ENCODE peak calls at places on chromosomes 13 and 19, in seven cellular contexts. K is Peyer's patch; D is colonic mucosa; X is CD8-positive, alpha-beta T cell; S is esophagus squamous epithelium; V is CD4-positive, alpha-beta memory T cell; N is transverse colon. H is an unnamed sample.

GRCh38 chr13:37023871-37024270 is 23.3 kb downstream of the EXOSC8 start:
- DNase-seq in N (no peak), X (no peak), K (no peak), S (no peak), V (no peak), D (no peak), H (no peak)

GRCh38 chr19:47433121-47433520 is 13.8 kb upstream of the MEIS3 start:
- DNase-seq in V (no peak), K (no peak), N (no peak), D (no peak), X (no peak), S (no peak), H (no peak)

GRCh38 chr19:19657397-19657783 is 6.1 kb downstream of the ATP13A1 start:
- DNase-seq in D (no peak), S (no peak), K (no peak), X (no peak), V (no peak), N (no peak), H (no peak)

GRCh38 chr19:30712428-30713151 is 340.4 kb downstream of the ZNF536 start:
- DNase-seq in D (no peak), S (no peak), N (no peak), K (no peak), V (no peak), X (no peak), H (no peak)

GRCh38 chr13:79995334-79995733 is 345.6 kb downstream of the SPRY2 start:
- DNase-seq in X (no peak), S (no peak), D (no peak), K (no peak), V (no peak), N (no peak), H (no peak)

GRCh38 chr13:51924756-51925544 is 63.2 kb downstream of the CCDC70 start:
- DNase-seq in K (no peak), X (no peak), V (no peak), N (no peak), S (no peak), D (no peak), H (no peak)

GRCh38 chr19:28794301-28794700 is 418.6 kb downstream of the UQCRFS1 start:
- DNase-seq in X (no peak), D (no peak), N (no peak), K (no peak), S (no peak), V (no peak), H (no peak)

GRCh38 chr13:33025220-33025744 is 9.1 kb downstream of the KL start:
- DNase-seq in X (no peak), N (no peak), D (no peak), S (no peak), K (no peak), V (no peak), H (no peak)

GRCh38 chr19:49591731-49592485 is 926 bp downstream of the PRR12 start:
- DNase-seq in K (peak), X (peak), N (peak), S (no peak), V (peak), D (peak), H (no peak)

GRCh38 chr13:110874508-110874960 is 40.3 kb downstream of the ANKRD10 start:
- DNase-seq in D (peak), X (no peak), V (no peak), N (peak), S (no peak), K (peak), H (no peak)

GRCh38 chr19:28492616-28493015 is 720.3 kb downstream of the UQCRFS1 start:
- DNase-seq in V (no peak), N (no peak), K (no peak), X (no peak), D (no peak), S (no peak), H (no peak)

GRCh38 chr13:35471466-35472307 is 4.8 kb downstream of the MAB21L1 start:
- DNase-seq in D (no peak), N (no peak), S (no peak), K (no peak), V (no peak), X (no peak), H (no peak)

GRCh38 chr19:16161848-16162247 is 11.5 kb downstream of the CIB3 start:
- DNase-seq in D (no peak), X (no peak), V (no peak), N (no peak), K (no peak), S (no peak), H (no peak)

GRCh38 chr13:26220575-26220974 is 1.5 kb downstream of the RNF6 start:
- DNase-seq in V (no peak), X (no peak), D (no peak), K (no peak), N (no peak), S (no peak), H (no peak)

GRCh38 chr13:48043789-48044503 is 6.4 kb downstream of the NUDT15 start:
- DNase-seq in N (no peak), X (no peak), V (no peak), S (no peak), D (no peak), K (no peak), H (no peak)

GRCh38 chr13:98118865-98119264 is 24.0 kb upstream of the FARP1 start:
- DNase-seq in N (no peak), D (no peak), S (no peak), X (no peak), V (no peak), K (no peak), H (no peak)

GRCh38 chr13:25116044-25116443 is 20.1 kb downstream of the PABPC3 start:
- DNase-seq in D (no peak), V (no peak), X (no peak), N (no peak), S (no peak), K (no peak), H (no peak)

GRCh38 chr19:47221890-47222289 is 9.1 kb downstream of the BBC3 start:
- DNase-seq in X (no peak), V (no peak), S (no peak), N (no peak), D (no peak), K (no peak), H (no peak)

GRCh38 chr19:16259385-16260159 is 61.9 kb downstream of the AP1M1 start:
- DNase-seq in D (no peak), V (no peak), X (no peak), K (peak), N (peak), S (peak), H (no peak)

GRCh38 chr19:42465827-42466280 is 23.1 kb upstream of the CXCL17 start:
- DNase-seq in S (no peak), D (no peak), K (peak), V (no peak), X (no peak), N (no peak), H (no peak)

GRCh38 chr13:51552027-51552426 is 32.2 kb upstream of the WDFY2 start:
- DNase-seq in X (no peak), S (no peak), V (no peak), N (no peak), D (no peak), K (no peak), H (no peak)

GRCh38 chr19:54352546-54352945 is 12.2 kb downstream of the LAIR1 start:
- DNase-seq in K (no peak), N (no peak), S (no peak), D (no peak), X (no peak), V (no peak), H (no peak)

GRCh38 chr13:113059891-113060290 is 45.7 kb upstream of the F7 start:
- DNase-seq in N (no peak), K (no peak), V (no peak), X (no peak), S (no peak), D (no peak), H (no peak)

DNA sequence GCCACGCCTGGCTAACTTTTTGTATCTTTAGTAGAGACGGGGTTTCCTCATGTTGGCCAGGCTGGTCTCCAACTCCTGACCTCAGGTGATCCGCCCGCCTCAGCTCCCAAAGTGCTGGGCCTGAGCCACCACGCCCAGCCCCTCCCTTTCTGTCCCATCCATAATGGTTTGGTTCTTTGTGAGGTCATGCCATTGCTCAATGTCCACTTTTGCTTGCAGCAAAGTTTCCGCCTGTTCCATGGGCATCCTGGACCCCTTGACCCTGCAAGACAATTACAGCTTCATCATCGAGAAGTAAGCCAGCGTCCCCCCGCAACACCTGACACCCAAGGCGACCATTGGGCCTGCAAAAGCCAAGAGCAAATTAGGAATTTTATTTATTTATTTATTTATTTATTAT is 16.6 kb downstream of the PRR22 start:
- DNase-seq in V (no peak), S (no peak), X (no peak), N (no peak), K (no peak), D (no peak), H (no peak)
- H3K27ac ChIP-seq in V (no peak), S (no peak), X (no peak), N (no peak), K (no peak), D (no peak), H (no peak)

DNA sequence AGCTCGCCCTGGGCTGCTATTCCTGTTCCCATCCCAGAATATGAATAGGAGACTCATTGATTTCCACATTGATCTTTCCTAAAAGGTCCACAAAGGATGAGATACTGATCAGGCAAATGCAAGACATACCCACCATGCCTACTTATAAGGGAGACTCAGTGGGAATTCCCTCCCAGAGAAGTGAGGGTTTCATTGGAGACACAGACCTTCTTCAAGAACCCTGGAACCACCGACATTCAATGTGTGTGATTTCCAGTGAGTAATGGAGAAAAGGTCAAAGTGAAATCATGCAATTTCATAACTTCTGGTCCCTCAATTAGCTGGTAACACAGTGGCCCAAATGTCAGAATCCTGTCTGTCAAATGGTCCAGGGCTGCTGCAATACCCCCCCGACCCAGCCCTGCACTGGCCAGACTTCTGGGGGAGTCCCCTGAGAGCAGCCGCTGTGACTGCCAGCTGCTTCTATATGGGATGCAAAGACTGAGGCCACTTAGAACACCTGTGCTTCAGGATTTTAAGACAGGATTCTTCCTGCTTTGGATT is 4.6 kb upstream of the METTL21C start:
- DNase-seq in S (no peak), V (no peak), K (no peak), X (no peak), N (no peak), D (no peak), H (no peak)
- H3K27ac ChIP-seq in S (no peak), V (no peak), K (no peak), X (no peak), N (no peak), D (no peak), H (no peak)

GRCh38 chr13:114328034-114328433 is 13.7 kb downstream of the CHAMP1 start:
- DNase-seq in X (no peak), D (no peak), N (no peak), S (no peak), V (no peak), K (no peak), H (no peak)

GRCh38 chr13:114324334-114324733 is 10.0 kb downstream of the CHAMP1 start:
- DNase-seq in K (no peak), N (no peak), D (no peak), S (no peak), X (no peak), V (no peak), H (no peak)

GRCh38 chr13:114325729-114326128 is 11.4 kb downstream of the CHAMP1 start:
- DNase-seq in S (no peak), K (no peak), V (no peak), N (no peak), X (no peak), D (no peak), H (no peak)

GRCh38 chr13:114323349-114323748 is 9.0 kb downstream of the CHAMP1 start:
- DNase-seq in S (no peak), K (no peak), N (no peak), X (no peak), D (no peak), V (no peak), H (no peak)

GRCh38 chr13:114328595-114328994 is 14.3 kb downstream of the CHAMP1 start:
- DNase-seq in D (no peak), X (no peak), S (no peak), K (no peak), V (no peak), N (no peak), H (no peak)
- H3K27ac ChIP-seq in D (no peak), X (no peak), S (no peak), K (peak), V (no peak), N (no peak), H (no peak)

DNA sequence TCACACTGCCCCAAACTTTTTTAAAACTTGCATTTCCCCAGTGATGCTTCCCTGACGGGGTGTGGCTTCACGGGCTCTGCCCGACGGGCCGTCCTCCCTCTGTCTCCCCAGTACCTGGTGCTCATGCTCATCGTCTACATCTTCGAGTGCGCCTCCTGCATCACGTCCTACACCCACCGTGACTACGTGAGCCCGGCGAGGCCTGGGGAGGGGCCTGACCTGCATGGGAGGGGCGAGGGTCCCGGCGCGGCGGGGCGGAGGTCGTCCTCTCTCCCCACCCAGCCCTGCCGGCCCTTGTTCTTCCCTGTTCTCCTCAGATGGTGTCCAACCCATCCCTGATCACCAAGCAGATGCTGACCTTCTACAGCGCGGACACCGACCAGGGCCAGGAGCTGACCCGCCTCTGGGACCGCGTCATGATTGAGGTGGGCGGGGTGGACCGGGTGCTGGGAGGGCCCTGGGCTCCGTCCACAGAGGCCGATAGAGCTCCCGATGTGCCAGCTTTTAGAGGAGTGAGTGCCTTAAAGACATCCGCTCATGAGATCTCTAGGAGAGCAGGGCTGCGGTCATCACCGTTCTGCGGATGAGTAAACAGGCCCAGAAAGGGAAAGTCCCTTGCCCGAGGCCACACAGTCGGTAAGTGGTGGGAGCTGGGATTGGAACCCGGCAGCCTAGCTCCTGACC is 6.9 kb downstream of the UPK1A start:
- DNase-seq in D (no peak), V (peak), N (peak), S (no peak), K (peak), X (peak), H (no peak)
- H3K27ac ChIP-seq in D (no peak), V (no peak), N (no peak), S (no peak), K (no peak), X (no peak), H (no peak)

GRCh38 chr13:102726430-102726829 is 31.6 kb upstream of the METTL21C start:
- DNase-seq in D (no peak), S (no peak), N (no peak), V (no peak), X (no peak), K (no peak), H (no peak)

GRCh38 chr13:102724923-102725322 is 30.1 kb upstream of the METTL21C start:
- DNase-seq in X (no peak), V (no peak), D (no peak), S (no peak), K (no peak), N (no peak), H (no peak)

GRCh38 chr13:102718746-102719145 is 23.9 kb upstream of the METTL21C start:
- DNase-seq in V (no peak), N (no peak), X (no peak), K (no peak), D (no peak), S (no peak), H (no peak)

GRCh38 chr13:102721800-102722231 is 27.0 kb upstream of the METTL21C start:
- DNase-seq in X (no peak), V (no peak), N (no peak), D (no peak), K (no peak), S (no peak), H (no peak)
- H3K27ac ChIP-seq in X (no peak), V (no peak), N (no peak), D (no peak), K (no peak), S (no peak), H (no peak)

GRCh38 chr19:1566392-1567115 is 1.6 kb downstream of the MEX3D start:
- DNase-seq in S (no peak), K (peak), N (peak), D (peak), X (no peak), V (no peak), H (no peak)
- H3K27ac ChIP-seq in S (peak), K (peak), N (peak), D (peak), X (no peak), V (no peak), H (peak)